ENCODE peak calls at places on chromosome 10, in four cellular contexts. K is GM23338, U is GM12878, C is H1. W is an unnamed sample.

GRCh38 chr10:27240891-27241639 is 468 bp upstream of the ACBD5 start:
- DNase-seq in K (peak), U (no peak), C (no peak), W (peak)

GRCh38 chr10:31642296-31642695 is 286.3 kb downstream of the ARHGAP12 start:
- DNase-seq in K (no peak), U (no peak), C (no peak), W (no peak)

GRCh38 chr10:47150581-47150980 is 149.4 kb upstream of the GDF10 start:
- DNase-seq in K (no peak), U (no peak), C (no peak), W (no peak)

GRCh38 chr10:73717564-73717963 is 19.7 kb upstream of the AGAP5 start:
- DNase-seq in K (no peak), U (peak), C (no peak), W (no peak)

GRCh38 chr10:52682766-52683165 is 89.8 kb downstream of the MBL2 start:
- DNase-seq in K (no peak), U (no peak), C (no peak), W (no peak)

GRCh38 chr10:51706225-51706624 is 6.8 kb upstream of the CSTF2T start:
- DNase-seq in K (no peak), U (no peak), C (no peak), W (no peak)

GRCh38 chr10:101063162-101063525 is 1.4 kb downstream of the KAZALD1 start:
- DNase-seq in K (no peak), U (no peak), C (no peak), W (no peak)

GRCh38 chr10:74437822-74438221 is 286.8 kb downstream of the ADK start:
- DNase-seq in K (no peak), U (no peak), C (no peak), W (no peak)

GRCh38 chr10:70494536-70494935 is 16.0 kb downstream of the PALD1 start:
- DNase-seq in K (no peak), U (no peak), C (no peak), W (no peak)

GRCh38 chr10:30857803-30858202 is 173.9 kb downstream of the ZNF438 start:
- DNase-seq in K (no peak), U (no peak), C (no peak), W (no peak)

GRCh38 chr10:17025444-17026295 is 103.9 kb downstream of the CUBN start:
- DNase-seq in K (no peak), U (no peak), C (no peak), W (no peak)

GRCh38 chr10:100662067-100662466 is 83.3 kb upstream of the PAX2 start:
- DNase-seq in K (no peak), U (no peak), C (no peak), W (no peak)

GRCh38 chr10:63769367-63769766 is 248.2 kb downstream of the REEP3 start:
- DNase-seq in K (no peak), U (no peak), C (no peak), W (no peak)

GRCh38 chr10:690227-691161 is 1.0 kb upstream of the DIP2C start:
- DNase-seq in K (no peak), U (no peak), C (no peak), W (no peak)

GRCh38 chr10:61663466-61663865 is 737 bp downstream of the CABCOCO1 start:
- DNase-seq in K (no peak), U (no peak), C (no peak), W (no peak)

GRCh38 chr10:115402690-115403089 is 309.5 kb downstream of the ATRNL1 start:
- DNase-seq in K (no peak), U (no peak), C (no peak), W (no peak)

GRCh38 chr10:58651040-58651439 is 138.4 kb downstream of the BICC1 start:
- DNase-seq in K (no peak), U (no peak), C (no peak), W (no peak)

GRCh38 chr10:101380353-101381017 is 26.5 kb downstream of the BTRC start:
- DNase-seq in K (no peak), U (no peak), C (no peak), W (no peak)

GRCh38 chr10:119283818-119284217 is 76.4 kb downstream of the GRK5 start:
- DNase-seq in K (no peak), U (peak), C (no peak), W (no peak)

GRCh38 chr10:93746844-93747284 is 10.9 kb upstream of the LGI1 start:
- DNase-seq in K (peak), U (no peak), C (peak), W (peak)

GRCh38 chr10:42987121-42987541 is 89.7 kb upstream of the RET start:
- DNase-seq in K (no peak), U (no peak), C (no peak), W (peak)

GRCh38 chr10:125001313-125002043 is 59.6 kb downstream of the ZRANB1 start:
- DNase-seq in K (no peak), U (no peak), C (no peak), W (peak)

GRCh38 chr10:133361227-133361626 is 3.4 kb upstream of the FUOM start:
- DNase-seq in K (no peak), U (no peak), C (no peak), W (no peak)

GRCh38 chr10:75405201-75406143 is 3.9 kb upstream of the ZNF503 start:
- DNase-seq in K (peak), U (no peak), C (no peak), W (no peak)

GRCh38 chr10:12638103-12638502 is 288.8 kb downstream of the CAMK1D start:
- DNase-seq in K (no peak), U (no peak), C (no peak), W (no peak)

GRCh38 chr10:26567349-26567721 is 129.2 kb downstream of the APBB1IP start:
- DNase-seq in K (no peak), U (no peak), C (no peak), W (no peak)

GRCh38 chr10:22427101-22427500 is 81.8 kb downstream of the SPAG6 start:
- DNase-seq in K (peak), U (no peak), C (no peak), W (no peak)

GRCh38 chr10:131514454-131514853 is 202.9 kb upstream of the TCERG1L start:
- DNase-seq in K (no peak), U (no peak), C (no peak), W (no peak)
- TF ChIP-seq CREB1 in K (no peak), U (no peak), C (no peak), W (no peak)

GRCh38 chr10:91555455-91555854 is 77.4 kb downstream of the PPP1R3C start:
- DNase-seq in K (no peak), U (no peak), C (no peak), W (no peak)

GRCh38 chr10:91552260-91552659 is 80.6 kb downstream of the PPP1R3C start:
- DNase-seq in K (no peak), U (no peak), C (no peak), W (no peak)

GRCh38 chr10:91549296-91549695 is 83.6 kb downstream of the PPP1R3C start:
- DNase-seq in K (no peak), U (no peak), C (no peak), W (no peak)

GRCh38 chr10:91552706-91553105 is 80.2 kb downstream of the PPP1R3C start:
- DNase-seq in K (peak), U (no peak), C (no peak), W (peak)

GRCh38 chr10:91551856-91552255 is 81.0 kb downstream of the PPP1R3C start:
- DNase-seq in K (peak), U (no peak), C (peak), W (peak)
- TF ChIP-seq CREB1 in K (no peak), U (no peak), C (no peak), W (no peak)

GRCh38 chr10:4755286-4756009 is 70.6 kb upstream of the AKR1E2 start:
- DNase-seq in K (no peak), U (no peak), C (no peak), W (no peak)

GRCh38 chr10:4754143-4754542 is 71.9 kb upstream of the AKR1E2 start:
- DNase-seq in K (no peak), U (no peak), C (no peak), W (no peak)

GRCh38 chr10:4763960-4764428 is 62.0 kb upstream of the AKR1E2 start:
- DNase-seq in K (no peak), U (no peak), C (no peak), W (no peak)

GRCh38 chr10:4763513-4763912 is 62.5 kb upstream of the AKR1E2 start:
- DNase-seq in K (no peak), U (no peak), C (no peak), W (no peak)

GRCh38 chr10:4758256-4758655 is 67.8 kb upstream of the AKR1E2 start:
- DNase-seq in K (no peak), U (no peak), C (no peak), W (no peak)
- TF ChIP-seq CREB1 in K (no peak), U (no peak), C (no peak), W (no peak)

DNA sequence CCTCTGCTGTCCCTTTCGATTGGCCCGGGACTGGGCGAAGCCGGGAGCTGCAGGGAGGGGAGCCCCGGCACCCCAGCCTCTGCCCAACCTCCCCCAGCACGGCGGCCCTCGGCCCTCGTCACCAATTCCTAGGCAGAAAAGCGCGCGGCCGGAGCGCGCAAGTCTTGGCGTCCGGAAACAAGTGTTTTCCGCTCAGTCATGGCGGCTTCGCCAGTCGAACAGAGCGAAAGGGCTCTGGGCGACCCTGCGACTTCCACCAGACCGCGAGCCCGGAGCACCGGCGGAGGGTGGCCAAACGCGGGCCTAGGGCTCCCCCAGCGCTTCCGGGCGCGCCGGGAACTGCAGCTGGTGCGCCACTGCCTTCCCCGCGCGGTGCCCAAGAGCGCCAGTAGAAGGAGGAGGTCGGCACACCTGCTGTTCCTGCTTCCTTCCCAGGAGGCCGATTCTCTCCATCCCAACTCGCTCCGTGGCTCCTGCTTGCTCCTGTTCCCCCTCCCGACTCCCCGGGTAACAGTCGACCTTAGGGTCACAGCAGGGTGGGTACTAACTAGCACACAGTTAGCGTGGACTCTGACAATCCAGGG is 729.9 kb downstream of the ZWINT start:
- DNase-seq in K (peak), U (no peak), C (no peak), W (peak)
- TF ChIP-seq CREB1 in K (peak), U (no peak), C (peak), W (no peak)

DNA sequence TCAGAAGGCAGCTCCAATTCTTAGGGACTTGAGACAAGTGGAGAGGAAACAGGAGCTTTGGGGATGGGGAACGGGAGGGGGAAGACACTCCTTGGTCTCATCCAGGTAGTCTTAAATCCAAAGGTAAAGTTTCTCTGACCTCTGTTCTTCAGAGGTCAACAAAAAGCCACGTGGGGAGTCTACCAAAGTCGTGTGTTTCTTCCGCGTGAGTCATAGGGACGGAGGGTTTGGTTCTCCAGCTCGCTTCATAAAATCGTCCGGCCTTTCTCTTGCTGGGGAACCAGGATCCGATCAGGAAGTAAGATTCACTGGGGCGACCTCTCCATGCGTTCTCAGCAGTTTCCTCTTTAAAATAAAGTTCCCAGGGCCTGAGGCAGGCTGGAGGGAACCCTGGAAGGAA is 275.7 kb downstream of the TCERG1L start:
- DNase-seq in K (no peak), U (no peak), C (no peak), W (no peak)
- TF ChIP-seq CREB1 in K (no peak), U (no peak), C (no peak), W (no peak)

GRCh38 chr10:131810805-131811137 is 90.0 kb upstream of the PPP2R2D start:
- DNase-seq in K (no peak), U (no peak), C (no peak), W (no peak)

GRCh38 chr10:131814567-131815290 is 86.1 kb upstream of the PPP2R2D start:
- DNase-seq in K (peak), U (no peak), C (no peak), W (no peak)

GRCh38 chr10:131811239-131812011 is 89.4 kb upstream of the PPP2R2D start:
- DNase-seq in K (no peak), U (no peak), C (no peak), W (no peak)

GRCh38 chr10:131812012-131812403 is 88.8 kb upstream of the PPP2R2D start:
- DNase-seq in K (no peak), U (no peak), C (no peak), W (no peak)

DNA sequence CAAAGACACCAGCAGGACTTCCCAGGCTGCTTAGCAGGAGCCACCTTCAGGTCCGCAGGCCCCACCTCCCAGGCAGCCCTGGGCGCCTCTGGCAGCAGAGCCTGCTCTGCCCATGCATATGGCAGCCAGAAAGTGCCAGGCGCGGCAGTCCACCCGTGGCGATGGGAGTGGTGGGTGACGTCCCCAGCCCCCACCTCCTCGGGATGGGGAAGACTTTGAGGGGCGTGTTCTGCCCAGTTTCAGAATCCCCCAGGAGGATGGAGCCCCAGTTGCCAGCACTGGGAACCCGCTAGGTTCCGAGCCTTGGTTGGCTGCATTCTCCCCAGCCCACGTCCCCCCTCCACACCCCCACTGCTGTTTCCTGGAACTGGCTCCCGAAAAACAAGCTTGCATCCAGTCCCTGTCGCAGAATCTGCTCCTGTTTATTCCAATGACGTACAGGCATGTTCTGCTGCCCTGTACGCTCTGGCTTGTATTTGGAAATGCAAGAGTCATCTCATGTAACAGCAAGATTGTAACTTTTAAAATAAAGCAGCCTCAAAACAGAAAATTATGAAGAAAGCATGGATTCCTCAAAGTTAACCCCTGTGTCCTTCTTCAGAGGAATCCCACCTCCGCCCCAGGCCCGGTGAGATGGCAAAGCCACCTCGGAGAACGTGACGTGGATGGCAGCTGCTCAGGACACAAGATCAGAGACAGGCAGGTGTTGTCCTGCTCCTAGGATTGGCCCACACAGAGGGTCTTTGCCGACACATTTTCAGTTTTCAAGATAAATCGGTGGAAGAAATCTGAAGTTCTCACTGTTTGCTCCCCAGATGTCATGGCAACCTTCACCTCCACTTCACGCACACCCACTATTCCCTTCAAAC is 87.8 kb upstream of the PPP2R2D start:
- DNase-seq in K (no peak), U (no peak), C (no peak), W (no peak)
- TF ChIP-seq CREB1 in K (no peak), U (no peak), C (no peak), W (no peak)

GRCh38 chr10:29687411-29688160 is 52.8 kb upstream of the SVIL start:
- DNase-seq in K (peak), U (no peak), C (no peak), W (no peak)
- TF ChIP-seq CREB1 in K (no peak), U (no peak), C (no peak), W (no peak)